ENCODE peak calls at places on chromosomes 6 and 20, in eight cellular contexts. X is esophagus squamous epithelium, S is fibroblast of lung, B is astrocyte, K is heart right ventricle, R is A549, D is left ventricle myocardium inferior, F is psoas muscle. J is an unnamed sample. For H3K4me1 and H3K9me3, the result is how much of the 10 kb centered on the place peaks cover.

GRCh38 chr6:1553562-1554088 is 56.1 kb upstream of the FOXC1 start:
- DNase-seq in S (no peak), D (no peak), X (no peak), B (no peak), R (no peak), K (no peak), F (no peak), J (no peak)

GRCh38 chr6:143505111-143505510 is 6.4 kb downstream of the FUCA2 start:
- DNase-seq in D (no peak), X (no peak), F (no peak), K (no peak), S (no peak), B (no peak), R (no peak), J (no peak)

GRCh38 chr6:129957941-129958898 is 60.2 kb upstream of the L3MBTL3 start:
- DNase-seq in K (no peak), S (no peak), B (no peak), F (no peak), X (no peak), D (no peak), R (no peak), J (no peak)

GRCh38 chr20:54869765-54870164 is 394.4 kb downstream of the DOK5 start:
- DNase-seq in R (no peak), F (no peak), B (no peak), D (no peak), K (no peak), S (no peak), X (no peak), J (no peak)

GRCh38 chr6:41477572-41477971 is 68.6 kb upstream of the FOXP4 start:
- DNase-seq in F (no peak), R (no peak), S (no peak), X (no peak), K (no peak), B (no peak), D (no peak), J (no peak)

GRCh38 chr20:56540415-56540814 is 7.4 kb downstream of the FAM209B start:
- DNase-seq in F (no peak), K (no peak), R (no peak), B (no peak), X (no peak), D (no peak), S (no peak), J (no peak)

GRCh38 chr6:127749095-127749494 is 151.8 kb downstream of the THEMIS start:
- DNase-seq in D (no peak), F (no peak), R (no peak), S (no peak), X (no peak), B (no peak), K (no peak), J (no peak)

GRCh38 chr6:155493694-155494143 is 38.1 kb upstream of the NOX3 start:
- DNase-seq in F (peak), S (peak), D (no peak), K (peak), R (peak), B (peak), X (no peak), J (peak)

GRCh38 chr20:16533493-16533892 is 39.8 kb downstream of the KIF16B start:
- DNase-seq in R (no peak), F (no peak), B (no peak), S (peak), K (no peak), X (no peak), D (no peak), J (no peak)

GRCh38 chr6:147905721-147906120 is 397.2 kb downstream of the SAMD5 start:
- DNase-seq in F (no peak), S (no peak), D (no peak), K (no peak), X (no peak), B (no peak), R (no peak), J (no peak)

GRCh38 chr6:151284431-151285060 is 44.8 kb downstream of the AKAP12 start:
- DNase-seq in R (no peak), B (no peak), D (no peak), F (no peak), K (no peak), S (no peak), X (no peak), J (no peak)

GRCh38 chr6:116087437-116088027 is 13.1 kb upstream of the NT5DC1 start:
- DNase-seq in R (no peak), K (no peak), B (peak), D (no peak), S (peak), X (no peak), F (no peak), J (no peak)

GRCh38 chr6:33740204-33740608 is 6.5 kb downstream of the IP6K3 start:
- DNase-seq in X (no peak), R (no peak), K (peak), B (no peak), F (peak), D (peak), S (peak), J (no peak)

GRCh38 chr20:31675828-31676533 is 38.3 kb downstream of the COX4I2 start:
- DNase-seq in D (no peak), B (peak), X (no peak), K (peak), F (no peak), R (no peak), S (no peak), J (no peak)
- H3K4me1 ChIP-seq in D (half or more), B (under half), X (half or more), K (half or more), F (half or more), R (half or more), S (under half), J (half or more)

DNA sequence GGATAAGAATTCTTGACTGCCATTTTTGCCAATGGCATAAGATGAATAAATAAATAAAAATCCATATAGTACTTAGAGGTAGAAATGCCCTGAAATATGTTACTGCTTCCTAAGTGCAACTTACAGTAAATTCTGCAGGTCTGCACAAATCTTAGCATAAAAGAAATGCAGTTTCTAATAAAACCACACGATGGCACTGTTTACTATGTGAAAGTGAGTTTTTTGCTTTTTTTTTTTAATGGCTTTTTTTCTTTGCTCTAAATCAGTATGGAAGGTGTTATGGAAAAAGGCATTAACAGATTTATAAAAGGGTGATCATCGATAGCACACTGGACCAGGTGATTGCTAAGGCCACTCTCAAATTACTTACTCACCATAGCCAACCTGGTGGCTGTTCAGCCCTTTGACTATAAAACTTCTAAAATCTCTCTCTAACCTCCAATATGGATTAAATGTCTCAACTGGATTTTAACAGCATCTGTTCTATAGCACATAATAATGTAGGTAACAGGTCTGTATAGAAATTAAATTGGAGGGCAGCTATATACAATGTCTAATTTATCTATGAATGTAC is 45.8 kb downstream of the AHI1 start:
- DNase-seq in B (peak), D (no peak), R (no peak), F (no peak), X (no peak), K (no peak), S (peak), J (no peak)
- H3K9me3 ChIP-seq in B (under half), D (under half), R (under half), F (under half), X (under half), K (under half), S (under half), J (under half)

DNA sequence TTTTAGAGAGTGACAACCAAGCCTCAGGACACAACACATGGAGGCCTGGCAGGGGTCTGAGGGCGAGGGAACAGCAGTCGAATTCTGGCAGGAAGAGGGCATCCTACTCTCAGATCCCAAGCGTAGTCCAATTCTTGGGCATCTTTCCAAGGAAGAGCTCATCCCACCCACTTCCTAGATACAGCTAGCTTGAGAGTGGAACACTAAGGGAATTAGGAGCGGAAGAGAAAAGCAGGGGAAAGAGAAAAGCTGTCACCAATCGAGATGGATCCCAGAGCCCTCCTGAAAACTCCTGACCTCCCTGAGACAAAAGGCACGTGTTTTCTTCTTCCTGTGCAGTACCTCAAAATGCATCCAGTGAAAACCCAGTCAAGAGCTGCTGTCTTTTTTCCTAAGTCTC is 67.1 kb downstream of the GFOD1 start:
- DNase-seq in D (no peak), S (no peak), F (no peak), K (no peak), B (no peak), R (no peak), X (no peak), J (no peak)
- H3K27ac ChIP-seq in D (peak), S (no peak), F (peak), K (peak), B (no peak), R (no peak), X (peak), J (no peak)

GRCh38 chr20:59966428-59966827 is 8.2 kb downstream of the CDH26 start:
- DNase-seq in K (no peak), F (no peak), D (no peak), X (no peak), R (no peak), S (no peak), B (no peak), J (no peak)

GRCh38 chr20:59971428-59971827 is 13.2 kb downstream of the CDH26 start:
- DNase-seq in R (no peak), B (no peak), X (no peak), S (no peak), K (no peak), D (no peak), F (no peak), J (no peak)

GRCh38 chr20:59976196-59976847 is 18.1 kb downstream of the CDH26 start:
- DNase-seq in S (peak), X (no peak), K (no peak), D (no peak), B (no peak), R (no peak), F (no peak), J (no peak)

GRCh38 chr20:59977086-59977485 is 18.9 kb downstream of the CDH26 start:
- DNase-seq in F (no peak), K (no peak), D (no peak), R (no peak), B (no peak), S (no peak), X (no peak), J (no peak)

DNA sequence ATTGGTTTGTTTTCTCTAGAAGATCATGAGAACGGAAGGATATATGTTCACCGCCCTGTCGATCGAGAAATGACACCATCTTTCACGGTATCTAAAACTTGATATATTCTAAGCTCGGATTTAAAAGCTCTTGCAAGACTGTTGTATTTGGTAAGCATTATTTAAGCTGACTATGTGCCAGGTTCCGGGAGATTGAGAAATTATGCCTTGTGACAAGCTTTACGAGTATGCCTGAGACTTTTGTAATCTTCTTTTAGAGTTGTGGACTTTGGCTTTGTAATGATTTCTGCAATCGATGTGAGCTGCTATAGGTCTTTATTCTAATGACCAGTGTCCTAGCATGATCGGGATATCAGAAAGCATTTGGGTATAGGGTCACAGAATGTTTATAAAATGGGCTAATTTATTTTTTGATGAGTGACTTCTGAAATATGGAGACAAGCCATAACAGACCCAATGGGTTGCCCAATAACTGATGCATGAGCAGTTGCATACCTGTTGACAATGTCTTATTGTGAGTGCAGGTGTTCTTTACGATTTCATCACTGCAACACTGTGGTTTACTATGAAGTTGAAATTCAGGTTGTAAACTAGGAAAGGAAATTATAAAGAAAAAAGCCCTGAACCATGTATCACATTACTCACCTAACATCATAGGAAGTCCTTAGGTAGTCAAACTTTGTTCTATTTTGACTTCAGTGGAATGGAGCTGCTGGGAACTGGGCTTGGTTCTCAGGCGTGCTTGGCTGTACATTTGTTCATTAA is 14.0 kb downstream of the CDH26 start:
- DNase-seq in K (no peak), F (no peak), D (no peak), S (peak), R (no peak), B (no peak), X (no peak), J (no peak)
- H3K4me1 ChIP-seq in K (under half), F (under half), D (under half), S (under half), R (under half), B (under half), X (under half), J (under half)

DNA sequence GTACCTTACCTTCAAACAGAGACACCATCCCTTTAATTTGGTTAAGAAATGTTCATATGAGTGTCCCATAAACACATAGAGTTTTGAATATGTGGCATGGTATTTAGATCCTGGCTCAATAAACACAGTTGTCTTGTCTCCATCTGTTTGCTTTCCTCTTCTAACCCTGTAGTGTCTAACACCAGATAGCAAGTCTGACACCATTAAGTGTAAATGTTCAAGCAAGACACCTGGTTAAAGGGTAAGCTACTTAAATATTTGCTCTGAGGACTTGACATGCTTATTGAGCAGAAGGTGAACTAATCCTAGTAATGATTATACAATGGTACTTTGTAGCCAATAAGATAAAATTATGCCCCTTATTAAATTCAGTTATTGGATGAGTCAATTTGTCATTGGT is 26.8 kb upstream of the GOPC start:
- DNase-seq in K (no peak), R (no peak), D (no peak), S (no peak), X (no peak), F (no peak), B (no peak), J (no peak)
- H3K9me3 ChIP-seq in K (under half), R (under half), D (under half), S (under half), X (under half), F (under half), B (under half), J (under half)

DNA sequence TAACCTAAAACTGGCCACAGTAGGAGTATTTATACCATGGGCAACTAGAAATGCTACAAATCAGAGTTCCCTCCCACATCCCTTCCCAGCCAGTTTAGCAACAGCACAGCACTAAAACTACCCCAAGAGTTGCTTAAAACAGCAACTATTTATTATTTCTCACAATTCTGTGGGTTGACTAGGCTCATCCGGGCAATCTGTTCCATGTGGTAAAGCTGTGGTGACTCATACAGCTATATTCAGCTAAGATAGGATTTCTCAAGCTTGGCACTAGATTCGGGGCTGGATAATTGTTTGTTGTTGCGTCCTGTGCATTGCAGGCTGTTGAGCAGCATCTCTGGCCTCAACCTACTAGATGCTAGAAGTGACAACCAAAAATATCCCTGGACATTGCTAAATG is 8.6 kb upstream of the HECA start:
- DNase-seq in X (no peak), D (no peak), K (no peak), S (peak), R (no peak), B (peak), F (no peak), J (no peak)
- H3K27ac ChIP-seq in X (peak), D (no peak), K (no peak), S (no peak), R (no peak), B (no peak), F (no peak), J (peak)

DNA sequence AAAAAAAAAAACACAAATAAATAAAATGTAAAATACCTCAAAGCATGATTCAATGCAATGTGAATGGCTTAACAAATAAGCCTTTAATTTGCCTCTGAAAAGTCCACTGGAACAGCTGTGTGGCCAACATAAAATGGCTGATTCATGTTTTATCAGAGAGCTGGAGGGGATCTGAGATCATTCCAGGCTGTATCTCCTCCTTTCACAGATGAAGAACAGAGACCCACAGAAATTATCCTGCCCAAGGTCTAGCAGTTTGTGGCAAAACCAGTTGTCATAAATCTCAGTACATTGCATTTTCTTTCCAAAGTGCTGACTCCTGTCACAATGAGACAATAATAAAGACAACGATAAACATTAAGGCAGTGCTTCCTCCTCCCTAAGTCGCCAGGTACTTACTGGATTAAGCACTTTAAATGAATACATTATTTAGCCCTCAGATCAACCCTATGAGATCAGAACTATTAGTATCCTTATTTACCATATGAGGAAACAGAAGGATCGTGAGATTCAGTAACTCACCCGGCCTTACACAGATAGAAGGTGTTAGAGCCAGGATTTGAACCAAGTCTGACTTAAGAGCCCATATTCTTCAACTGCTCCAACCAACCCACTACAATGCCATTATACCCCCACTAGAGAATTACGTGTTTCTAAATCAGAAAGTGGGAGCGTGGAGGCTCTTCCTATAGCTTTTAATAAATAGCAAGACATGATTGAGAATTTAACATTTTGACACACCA is 118.3 kb downstream of the KIF13A start:
- DNase-seq in D (no peak), R (no peak), K (no peak), B (peak), F (no peak), S (no peak), X (no peak), J (no peak)
- H3K4me1 ChIP-seq in D (half or more), R (half or more), K (half or more), B (under half), F (half or more), S (under half), X (under half), J (half or more)

DNA sequence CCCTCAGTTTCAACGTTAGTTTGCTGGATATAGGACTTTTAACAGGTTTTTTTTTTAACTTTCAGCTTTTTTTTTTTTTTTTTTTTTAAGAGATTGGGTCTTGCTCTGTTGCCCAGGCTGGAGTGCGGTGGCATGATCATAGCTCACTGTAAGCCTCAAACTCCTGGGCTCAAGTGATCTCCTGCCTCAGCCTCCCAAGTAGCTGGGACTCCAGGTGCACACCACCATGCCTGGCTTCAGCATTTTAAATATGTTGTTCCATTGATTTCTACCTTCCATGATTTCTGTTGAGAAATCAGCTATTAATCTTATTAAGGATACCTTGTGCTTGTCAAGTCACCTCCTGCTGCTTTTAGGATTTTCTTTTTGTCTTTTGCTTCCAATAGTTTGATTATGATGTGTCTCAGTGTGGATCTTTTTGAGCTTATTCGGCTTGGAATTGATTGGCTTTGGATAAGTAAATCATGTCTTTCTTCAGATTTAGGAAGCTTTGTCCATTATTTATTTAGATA is 52.0 kb downstream of the CDYL start:
- DNase-seq in S (no peak), R (no peak), B (no peak), D (no peak), K (no peak), F (no peak), X (no peak), J (no peak)
- H3K9me3 ChIP-seq in S (under half), R (under half), B (under half), D (half or more), K (under half), F (under half), X (under half), J (under half)

GRCh38 chr6:133891814-133892443 is 3.0 kb downstream of the TCF21 start:
- DNase-seq in D (no peak), S (no peak), K (no peak), B (no peak), R (no peak), X (no peak), F (no peak), J (no peak)
- H3K27ac ChIP-seq in D (peak), S (peak), K (peak), B (no peak), R (peak), X (peak), F (no peak), J (no peak)

GRCh38 chr20:59599941-59600340 is 4.4 kb upstream of the PHACTR3 start:
- DNase-seq in D (no peak), K (no peak), X (no peak), F (no peak), S (no peak), R (no peak), B (no peak), J (no peak)
- H3K4me1 ChIP-seq in D (under half), K (under half), X (under half), F (under half), S (under half), R (under half), B (under half), J (under half)

J was measured in thoracic aorta.